ENCODE peak calls at places on chromosomes 5 and 9, in six cellular contexts. S, L, A, R, T and D are unnamed samples. For H3K27me3, the result is how much of the 10 kb centered on the place peaks cover.

GRCh38 chr9:90841615-90842014 is 40.0 kb downstream of the SYK start:
- DNase-seq in S (no peak), L (no peak), A (no peak), R (no peak), T (no peak), D (no peak)

GRCh38 chr5:175344331-175345200 is 99.4 kb downstream of the DRD1 start:
- DNase-seq in S (no peak), L (peak), A (no peak), R (peak), T (no peak), D (no peak)

GRCh38 chr5:157915638-157916037 is 56.7 kb upstream of the CLINT1 start:
- DNase-seq in S (no peak), L (no peak), A (no peak), R (peak), T (no peak), D (no peak)

GRCh38 chr9:112852741-112853505 is 37.8 kb downstream of the SLC46A2 start:
- DNase-seq in S (no peak), L (no peak), A (no peak), R (no peak), T (no peak), D (no peak)

GRCh38 chr5:145834917-145835838 is at the start of gene PRELID2:
- DNase-seq in S (peak), L (peak), A (peak), R (peak), T (peak), D (peak)

GRCh38 chr5:139699352-139699751 is 51.2 kb downstream of the CXXC5 start:
- DNase-seq in S (no peak), L (no peak), A (no peak), R (no peak), T (no peak), D (no peak)

GRCh38 chr5:85814596-85814995 is 803.1 kb upstream of the COX7C start:
- DNase-seq in S (no peak), L (no peak), A (peak), R (no peak), T (no peak), D (peak)

GRCh38 chr5:113140837-113141661 is 164.5 kb downstream of the DCP2 start:
- DNase-seq in S (no peak), L (no peak), A (no peak), R (no peak), T (no peak), D (no peak)

GRCh38 chr5:94461131-94461530 is 157.3 kb downstream of the KIAA0825 start:
- DNase-seq in S (no peak), L (no peak), A (no peak), R (no peak), T (no peak), D (no peak)

GRCh38 chr5:9588254-9588653 is 41.9 kb downstream of the TAS2R1 start:
- DNase-seq in S (no peak), L (no peak), A (no peak), R (no peak), T (no peak), D (no peak)

GRCh38 chr5:107370569-107370968 is 300.2 kb downstream of the EFNA5 start:
- DNase-seq in S (no peak), L (no peak), A (no peak), R (no peak), T (no peak), D (no peak)

GRCh38 chr9:33179298-33179697 is 12.2 kb upstream of the B4GALT1 start:
- DNase-seq in S (no peak), L (no peak), A (no peak), R (no peak), T (no peak), D (no peak)

GRCh38 chr5:85168474-85168873 is 783.8 kb upstream of the EDIL3 start:
- DNase-seq in S (no peak), L (no peak), A (no peak), R (no peak), T (no peak), D (no peak)

GRCh38 chr9:13386935-13387667 is 107.6 kb upstream of the MPDZ start:
- DNase-seq in S (no peak), L (no peak), A (no peak), R (no peak), T (no peak), D (no peak)

GRCh38 chr5:19880859-19881436 is 107.1 kb downstream of the CDH18 start:
- DNase-seq in S (no peak), L (no peak), A (no peak), R (peak), T (no peak), D (peak)

GRCh38 chr5:159452480-159453167 is 122.3 kb upstream of the IL12B start:
- DNase-seq in S (no peak), L (no peak), A (no peak), R (no peak), T (no peak), D (no peak)

GRCh38 chr5:2579126-2579525 is 172.4 kb downstream of the IRX2 start:
- DNase-seq in S (no peak), L (no peak), A (no peak), R (no peak), T (no peak), D (no peak)

GRCh38 chr5:32942225-32942989 is 231.3 kb downstream of the NPR3 start:
- DNase-seq in S (peak), L (peak), A (no peak), R (peak), T (no peak), D (peak)

GRCh38 chr9:36842560-36843530 is 191.2 kb downstream of the PAX5 start:
- DNase-seq in S (no peak), L (no peak), A (no peak), R (no peak), T (no peak), D (no peak)

GRCh38 chr5:73966411-73966810 is 340.4 kb downstream of the ARHGEF28 start:
- DNase-seq in S (no peak), L (no peak), A (no peak), R (no peak), T (no peak), D (no peak)

GRCh38 chr9:130423272-130423671 is 21.5 kb upstream of the ASS1 start:
- DNase-seq in S (no peak), L (no peak), A (no peak), R (no peak), T (no peak), D (no peak)

GRCh38 chr9:121734465-121734864 is 83.0 kb downstream of the DAB2IP start:
- DNase-seq in S (no peak), L (no peak), A (no peak), R (no peak), T (no peak), D (no peak)

GRCh38 chr5:168286386-168286785 is 5.1 kb upstream of the WWC1 start:
- DNase-seq in S (no peak), L (no peak), A (no peak), R (no peak), T (no peak), D (no peak)

GRCh38 chr5:128774605-128775004 is 190.7 kb upstream of the SLC27A6 start:
- DNase-seq in S (no peak), L (no peak), A (no peak), R (no peak), T (no peak), D (no peak)

GRCh38 chr5:167633931-167634341 is 657.5 kb upstream of the WWC1 start:
- DNase-seq in S (no peak), L (no peak), A (no peak), R (no peak), T (no peak), D (no peak)

GRCh38 chr9:137240841-137241489 is at the start of gene TUBB4B:
- DNase-seq in S (peak), L (peak), A (peak), R (peak), T (peak), D (peak)

GRCh38 chr5:140240987-140241706 is 61.8 kb downstream of the PFDN1 start:
- DNase-seq in S (peak), L (peak), A (no peak), R (peak), T (no peak), D (peak)

GRCh38 chr5:97062046-97062445 is 80.4 kb downstream of the LIX1 start:
- DNase-seq in S (no peak), L (no peak), A (no peak), R (no peak), T (no peak), D (no peak)

GRCh38 chr5:61048534-61048933 is 103.5 kb downstream of the NDUFAF2 start:
- DNase-seq in S (no peak), L (peak), A (no peak), R (no peak), T (no peak), D (no peak)

GRCh38 chr9:32350682-32351081 is 33.8 kb upstream of the ACO1 start:
- DNase-seq in S (no peak), L (peak), A (no peak), R (peak), T (no peak), D (no peak)

GRCh38 chr5:143569213-143569663 is 165.8 kb upstream of the NR3C1 start:
- DNase-seq in S (no peak), L (no peak), A (no peak), R (peak), T (no peak), D (no peak)

GRCh38 chr9:98099898-98100297 is 19.1 kb downstream of the TRIM14 start:
- DNase-seq in S (no peak), L (no peak), A (no peak), R (no peak), T (no peak), D (no peak)

GRCh38 chr5:132457371-132458225 is 33.0 kb downstream of the IRF1 start:
- DNase-seq in S (no peak), L (no peak), A (no peak), R (peak), T (no peak), D (no peak)

GRCh38 chr9:91905237-91905650 is 44.8 kb downstream of the ROR2 start:
- DNase-seq in S (no peak), L (no peak), A (no peak), R (no peak), T (no peak), D (no peak)

GRCh38 chr9:91907387-91908292 is 42.4 kb downstream of the ROR2 start:
- DNase-seq in S (peak), L (no peak), A (no peak), R (no peak), T (no peak), D (no peak)

GRCh38 chr9:91904541-91905236 is 45.3 kb downstream of the ROR2 start:
- DNase-seq in S (no peak), L (no peak), A (no peak), R (no peak), T (no peak), D (no peak)

GRCh38 chr9:91908293-91908623 is 41.8 kb downstream of the ROR2 start:
- DNase-seq in S (no peak), L (no peak), A (no peak), R (no peak), T (no peak), D (no peak)

GRCh38 chr9:91905958-91906585 is 44.0 kb downstream of the ROR2 start:
- DNase-seq in S (peak), L (no peak), A (no peak), R (no peak), T (no peak), D (no peak)
- TF ChIP-seq ZNF274 in S (no peak), L (no peak), A (no peak), R (no peak), T (no peak), D (no peak)

DNA sequence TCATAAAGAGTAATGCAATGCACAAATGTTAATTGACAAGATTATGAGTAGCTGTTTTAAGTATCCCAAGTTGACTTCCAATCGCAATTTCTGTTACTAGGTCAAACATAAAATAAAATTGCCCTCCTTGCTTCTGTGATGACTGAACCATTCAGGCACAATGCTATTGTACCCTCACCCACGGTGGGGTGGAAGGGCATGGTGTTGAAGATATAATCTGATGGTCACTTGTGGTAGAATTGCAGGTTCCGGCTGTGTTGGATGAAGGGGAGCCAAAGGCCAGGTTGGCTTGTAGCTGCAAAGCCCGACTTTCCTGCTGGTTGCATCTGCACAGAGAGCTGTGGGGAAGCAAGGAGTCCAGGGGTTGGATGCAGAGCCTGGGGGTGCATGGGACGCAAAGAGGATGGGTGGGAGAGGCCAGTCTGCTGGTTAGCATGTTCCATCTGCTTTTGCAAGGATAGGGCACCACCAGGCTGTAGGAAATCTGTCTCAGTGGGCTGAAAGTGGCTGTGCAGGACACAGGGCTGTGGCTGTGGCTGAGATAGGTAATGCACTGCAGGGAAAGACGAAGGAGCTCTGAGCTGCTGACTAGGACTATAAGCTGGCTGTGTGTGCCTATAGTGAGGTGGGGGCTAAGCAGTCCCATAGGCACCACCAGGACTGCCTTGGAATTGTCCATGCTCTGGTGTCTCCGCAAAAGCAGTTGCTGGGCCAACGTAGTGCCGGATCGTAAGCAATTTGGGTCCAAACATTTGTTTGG is 31.5 kb upstream of the PUM3 start:
- DNase-seq in S (no peak), L (no peak), A (no peak), R (no peak), T (no peak), D (no peak)
- H3K27me3 ChIP-seq in S (under half), L (half or more), A (under half), R (under half), T (under half), D (under half)

GRCh38 chr9:4027616-4028015 is 272.3 kb downstream of the GLIS3 start:
- DNase-seq in S (no peak), L (no peak), A (no peak), R (no peak), T (no peak), D (no peak)
- H3K9ac ChIP-seq in S (no peak), L (no peak), A (no peak), R (no peak), T (no peak), D (no peak)

GRCh38 chr9:68498816-68499215 is 41.9 kb downstream of the TMEM252 start:
- DNase-seq in S (no peak), L (no peak), A (no peak), R (no peak), T (no peak), D (no peak)

GRCh38 chr9:68497629-68498028 is 43.1 kb downstream of the TMEM252 start:
- DNase-seq in S (no peak), L (no peak), A (no peak), R (no peak), T (no peak), D (no peak)

GRCh38 chr9:68501159-68501506 is 39.5 kb downstream of the TMEM252 start:
- DNase-seq in S (no peak), L (no peak), A (no peak), R (no peak), T (no peak), D (no peak)

GRCh38 chr9:68502279-68502678 is 38.4 kb downstream of the TMEM252 start:
- DNase-seq in S (no peak), L (no peak), A (no peak), R (no peak), T (no peak), D (no peak)

GRCh38 chr9:68500457-68501158 is 40.1 kb downstream of the TMEM252 start:
- DNase-seq in S (no peak), L (no peak), A (no peak), R (peak), T (no peak), D (no peak)
- TF ChIP-seq ZNF274 in S (no peak), L (no peak), A (no peak), R (no peak), T (no peak), D (no peak)

DNA sequence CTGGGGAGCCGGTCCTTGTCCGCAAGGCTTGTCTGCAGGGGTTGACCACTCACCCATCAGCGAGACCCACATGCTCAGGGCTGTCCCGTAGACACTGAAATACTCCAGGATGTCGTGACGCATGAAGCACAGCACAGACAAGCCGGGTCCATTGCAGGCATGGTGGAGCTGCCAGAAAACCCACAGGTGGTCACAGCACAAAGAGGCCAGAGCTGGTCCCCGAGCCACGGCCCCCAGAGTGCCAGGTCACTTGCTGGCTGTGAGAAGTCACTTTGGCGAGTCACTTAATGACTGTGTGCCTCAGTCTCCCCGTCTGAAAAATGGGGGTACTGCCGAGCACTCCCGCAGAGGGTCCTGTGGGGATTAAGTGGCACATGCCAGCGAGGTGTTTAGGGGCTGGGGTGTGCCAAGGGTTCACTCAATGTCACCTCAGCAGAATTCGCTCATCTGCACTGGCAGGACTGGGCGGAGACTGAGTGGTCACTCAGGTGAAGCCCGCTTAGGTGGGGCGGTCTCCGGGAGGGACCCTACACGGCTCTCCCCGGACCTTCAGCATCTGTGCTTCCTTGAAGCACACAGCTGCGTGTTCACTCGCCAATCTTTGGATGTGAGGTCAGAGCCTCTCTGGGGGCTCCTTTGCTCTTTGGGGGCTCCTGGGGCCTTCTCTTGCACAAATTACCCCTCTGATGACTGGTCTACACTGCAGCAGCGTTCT is 4.5 kb downstream of the MYMK start:
- DNase-seq in S (no peak), L (no peak), A (no peak), R (no peak), T (no peak), D (no peak)
- H3K27me3 ChIP-seq in S (under half), L (under half), A (under half), R (under half), T (under half), D (under half)